ENCODE peak calls at places on chromosomes 6 and 20, in seven cellular contexts. Z, U, D, E, C, P and I are unnamed samples.

GRCh38 chr20:44861547-44862006 is 23.9 kb upstream of the YWHAB start:
- DNase-seq in C (no peak), D (no peak), P (peak), E (no peak), U (no peak), Z (no peak), I (no peak)

GRCh38 chr20:48722002-48722731 is 105.6 kb downstream of the PREX1 start:
- DNase-seq in U (no peak), E (no peak), D (no peak), P (peak), Z (no peak), C (no peak), I (no peak)

GRCh38 chr6:38171997-38172738 is 352.6 kb downstream of the ZFAND3 start:
- DNase-seq in E (no peak), U (no peak), C (no peak), P (no peak), D (no peak), Z (no peak), I (no peak)

GRCh38 chr6:132114201-132114860 is 163.2 kb upstream of the CCN2 start:
- DNase-seq in E (no peak), P (no peak), U (no peak), Z (no peak), C (no peak), D (no peak), I (no peak)

GRCh38 chr6:144217264-144217663 is 66.9 kb downstream of the STX11 start:
- DNase-seq in D (no peak), P (peak), U (no peak), Z (no peak), C (no peak), E (no peak), I (no peak)

GRCh38 chr20:57482796-57483195 is 42.1 kb downstream of the CTCFL start:
- DNase-seq in C (no peak), P (no peak), Z (no peak), D (no peak), E (no peak), U (no peak), I (no peak)

GRCh38 chr6:146985111-146985510 is 219.1 kb upstream of the STXBP5 start:
- DNase-seq in P (peak), Z (no peak), D (no peak), E (peak), U (no peak), C (no peak), I (no peak)

GRCh38 chr6:137630666-137631065 is 136.5 kb upstream of the OLIG3 start:
- DNase-seq in E (no peak), P (no peak), U (no peak), C (no peak), Z (no peak), D (no peak), I (no peak)

GRCh38 chr20:2349801-2350200 is 30.9 kb upstream of the TGM6 start:
- DNase-seq in Z (no peak), E (no peak), C (no peak), U (no peak), D (no peak), P (peak), I (no peak)

GRCh38 chr20:25009218-25010145 is 16.9 kb upstream of the APMAP start:
- DNase-seq in Z (no peak), U (no peak), D (no peak), P (peak), C (no peak), E (peak), I (no peak)

GRCh38 chr6:113102761-113103160 is 754.4 kb upstream of the MARCKS start:
- DNase-seq in E (no peak), P (peak), C (no peak), U (no peak), Z (no peak), D (no peak), I (no peak)

GRCh38 chr6:105650367-105650766 is 247.5 kb upstream of the PREP start:
- DNase-seq in Z (no peak), P (no peak), U (no peak), C (no peak), D (no peak), E (no peak), I (no peak)